ENCODE peak calls at places on chromosomes 12 and 14, in six cellular contexts. A, L, I, D, V and E are unnamed samples.

GRCh38 chr12:53070901-53071492 is 8.2 kb downstream of the SPRYD3 start:
- DNase-seq in A (no peak), L (peak; percentile 47), I (no peak), D (no peak), V (no peak), E (no peak)

GRCh38 chr12:69698054-69698453 is 1.0 kb downstream of the BEST3 start:
- DNase-seq in A (no peak), L (no peak), I (no peak), D (no peak), V (no peak), E (no peak)

GRCh38 chr12:54465857-54466499 is 7.4 kb downstream of the GTSF1 start:
- DNase-seq in A (no peak), L (no peak), I (no peak), D (no peak), V (no peak), E (no peak)

GRCh38 chr12:120247183-120247582 is 18.3 kb downstream of the PXN start:
- DNase-seq in A (no peak), L (no peak), I (no peak), D (no peak), V (no peak), E (no peak)

GRCh38 chr14:91008759-91009409 is 51.6 kb downstream of the RPS6KA5 start:
- DNase-seq in A (no peak), L (no peak), I (no peak), D (no peak), V (no peak), E (no peak)

GRCh38 chr12:54000105-54000773 is at the start of gene HOXC9:
- DNase-seq in A (no peak), L (no peak), I (no peak), D (no peak), V (no peak), E (no peak)

GRCh38 chr14:60094306-60094897 is 2.7 kb downstream of the PCNX4 start:
- DNase-seq in A (peak; percentile 79), L (no peak), I (no peak), D (peak; percentile 42), V (no peak), E (no peak)

GRCh38 chr14:68630081-68630571 is 162.7 kb downstream of the ZFP36L1 start:
- DNase-seq in A (no peak), L (peak; percentile 33), I (no peak), D (no peak), V (no peak), E (no peak)

GRCh38 chr14:29853272-29853671 is 74.4 kb downstream of the PRKD1 start:
- DNase-seq in A (no peak), L (no peak), I (no peak), D (no peak), V (no peak), E (no peak)

GRCh38 chr12:88419794-88420193 is 160.5 kb downstream of the KITLG start:
- DNase-seq in A (no peak), L (no peak), I (no peak), D (peak; percentile 59), V (no peak), E (no peak)

GRCh38 chr12:8909752-8910151 is 4.6 kb upstream of the PHC1 start:
- DNase-seq in A (no peak), L (no peak), I (no peak), D (no peak), V (no peak), E (no peak)

GRCh38 chr14:71714225-71714624 is 218.0 kb upstream of the RGS6 start:
- DNase-seq in A (no peak), L (no peak), I (no peak), D (peak; percentile 78), V (no peak), E (no peak)

GRCh38 chr14:82724296-82724695 is 1190.6 kb upstream of the SEL1L start:
- DNase-seq in A (no peak), L (no peak), I (no peak), D (no peak), V (no peak), E (no peak)

GRCh38 chr12:30988887-30989286 is 62.3 kb downstream of the TSPAN11 start:
- DNase-seq in A (no peak), L (no peak), I (no peak), D (no peak), V (no peak), E (no peak)

GRCh38 chr14:96275182-96276112 is 19.4 kb downstream of the BDKRB1 start:
- DNase-seq in A (peak; percentile 64), L (peak; percentile 85), I (peak; percentile 78), D (peak; percentile 78), V (peak; percentile 78), E (no peak)

GRCh38 chr14:22375321-22375930 is 213.6 kb downstream of the DAD1 start:
- DNase-seq in A (no peak), L (no peak), I (no peak), D (no peak), V (no peak), E (no peak)

GRCh38 chr14:60514378-60515243 is 5.7 kb downstream of the SIX6 start:
- DNase-seq in A (no peak), L (no peak), I (no peak), D (no peak), V (no peak), E (no peak)

GRCh38 chr12:113852273-113852672 is 113.9 kb downstream of the RBM19 start:
- DNase-seq in A (no peak), L (no peak), I (no peak), D (no peak), V (no peak), E (no peak)

GRCh38 chr12:77003244-77003643 is 62.1 kb downstream of the E2F7 start:
- DNase-seq in A (no peak), L (no peak), I (no peak), D (no peak), V (no peak), E (no peak)

GRCh38 chr14:101947904-101948665 is 16.3 kb upstream of the DYNC1H1 start:
- DNase-seq in A (peak; percentile 100), L (peak; percentile 100), I (peak; percentile 99), D (peak; percentile 100), V (peak; percentile 96), E (peak; percentile 95)

GRCh38 chr12:120639771-120640721 is at the start of gene CABP1:
- DNase-seq in A (peak; percentile 65), L (no peak), I (peak; percentile 63), D (no peak), V (no peak), E (peak; percentile 33)

GRCh38 chr12:1605129-1606020 is 11.0 kb upstream of the FBXL14 start:
- DNase-seq in A (peak; percentile 89), L (peak; percentile 92), I (peak; percentile 45), D (peak; percentile 75), V (peak; percentile 78), E (peak; percentile 73)

GRCh38 chr12:26425587-26426260 is 230.4 kb downstream of the SSPN start:
- DNase-seq in A (no peak), L (no peak), I (no peak), D (no peak), V (no peak), E (no peak)

GRCh38 chr12:70646850-70647249 is 9.6 kb upstream of the PTPRB start:
- DNase-seq in A (no peak), L (no peak), I (no peak), D (peak; percentile 65), V (no peak), E (no peak)

GRCh38 chr14:34347683-34348082 is 114.4 kb downstream of the SPTSSA start:
- DNase-seq in A (no peak), L (no peak), I (no peak), D (no peak), V (no peak), E (no peak)

GRCh38 chr12:9707864-9708808 is 24.8 kb downstream of the CLECL1 start:
- DNase-seq in A (peak; percentile 54), L (peak; percentile 81), I (peak; percentile 65), D (no peak), V (peak; percentile 25), E (no peak)

GRCh38 chr14:103288076-103288766 is 45.8 kb upstream of the EIF5 start:
- DNase-seq in A (no peak), L (peak; percentile 15), I (no peak), D (no peak), V (no peak), E (no peak)

GRCh38 chr12:58774008-58774407 is 146.3 kb downstream of the LRIG3 start:
- DNase-seq in A (no peak), L (no peak), I (no peak), D (no peak), V (no peak), E (no peak)

GRCh38 chr14:69749956-69750355 is 17.0 kb upstream of the SRSF5 start:
- DNase-seq in A (no peak), L (no peak), I (no peak), D (no peak), V (no peak), E (no peak)

GRCh38 chr14:91511014-91511466 is 930 bp upstream of the PPP4R3A start:
- DNase-seq in A (no peak), L (no peak), I (no peak), D (no peak), V (no peak), E (no peak)

GRCh38 chr12:53100466-53101151 is 2.7 kb upstream of the SOAT2 start:
- DNase-seq in A (peak; percentile 24), L (peak; percentile 51), I (no peak), D (no peak), V (no peak), E (no peak)